ENCODE peak calls at places on chromosome 11, in four cellular contexts. One of them, this sample, is unnamed.

GRCh38 chr11:1162153-1162497 is 4.4 kb downstream of the MUC5AC start:
- DNase-seq in body of pancreas: no peak
- DNase-seq in CD8-positive, alpha-beta T cell: no peak
- DNase-seq in right atrium auricular region: no peak
- DNase-seq in this sample: no peak

GRCh38 chr11:980438-981365 is 55.0 kb downstream of the AP2A2 start:
- DNase-seq in right atrium auricular region: no peak
- DNase-seq in body of pancreas: peak; percentile 69
- DNase-seq in CD8-positive, alpha-beta T cell: no peak
- DNase-seq in this sample: no peak

GRCh38 chr11:128741511-128741910 is 47.6 kb downstream of the FLI1 start:
- DNase-seq in body of pancreas: no peak
- DNase-seq in right atrium auricular region: no peak
- DNase-seq in CD8-positive, alpha-beta T cell: no peak
- DNase-seq in this sample: no peak

GRCh38 chr11:12198261-12198925 is 88.0 kb downstream of the MICAL2 start:
- DNase-seq in CD8-positive, alpha-beta T cell: no peak
- DNase-seq in body of pancreas: no peak
- DNase-seq in right atrium auricular region: no peak
- DNase-seq in this sample: no peak

GRCh38 chr11:12693075-12693473 is 18.9 kb downstream of the TEAD1 start:
- DNase-seq in right atrium auricular region: no peak
- DNase-seq in CD8-positive, alpha-beta T cell: no peak
- DNase-seq in body of pancreas: no peak
- DNase-seq in this sample: no peak

GRCh38 chr11:68806931-68807844 is 34.5 kb downstream of the CPT1A start:
- DNase-seq in CD8-positive, alpha-beta T cell: no peak
- DNase-seq in body of pancreas: no peak
- DNase-seq in right atrium auricular region: no peak
- DNase-seq in this sample: no peak

GRCh38 chr11:91265946-91266345 is 958.7 kb upstream of the FAT3 start:
- DNase-seq in body of pancreas: no peak
- DNase-seq in right atrium auricular region: no peak
- DNase-seq in CD8-positive, alpha-beta T cell: no peak
- DNase-seq in this sample: no peak

GRCh38 chr11:68008381-68009337 is 1.5 kb upstream of the ALDH3B1 start:
- DNase-seq in body of pancreas: peak; percentile 75
- DNase-seq in CD8-positive, alpha-beta T cell: no peak
- DNase-seq in right atrium auricular region: no peak
- DNase-seq in this sample: no peak

GRCh38 chr11:71429701-71430100 is 18.5 kb downstream of the DHCR7 start:
- DNase-seq in right atrium auricular region: no peak
- DNase-seq in body of pancreas: no peak
- DNase-seq in CD8-positive, alpha-beta T cell: no peak
- DNase-seq in this sample: no peak

GRCh38 chr11:94762208-94762607 is 5.9 kb upstream of the AMOTL1 start:
- DNase-seq in CD8-positive, alpha-beta T cell: no peak
- DNase-seq in right atrium auricular region: no peak
- DNase-seq in body of pancreas: no peak
- DNase-seq in this sample: no peak

GRCh38 chr11:115886111-115886733 is 382.0 kb upstream of the CADM1 start:
- DNase-seq in CD8-positive, alpha-beta T cell: no peak
- DNase-seq in right atrium auricular region: no peak
- DNase-seq in body of pancreas: no peak
- DNase-seq in this sample: no peak

GRCh38 chr11:97621282-97621681 is 1231.5 kb downstream of the JRKL start:
- DNase-seq in CD8-positive, alpha-beta T cell: no peak
- DNase-seq in body of pancreas: no peak
- DNase-seq in right atrium auricular region: no peak
- DNase-seq in this sample: no peak
- H3K27ac ChIP-seq in CD8-positive, alpha-beta T cell: no peak overlapping the region
- H3K27ac ChIP-seq in body of pancreas: no peak overlapping the region
- H3K27ac ChIP-seq in right atrium auricular region: no peak overlapping the region
- H3K27ac ChIP-seq in this sample: no peak overlapping the region

GRCh38 chr11:118059231-118059940 is 17.5 kb upstream of the TMPRSS4 start:
- DNase-seq in CD8-positive, alpha-beta T cell: no peak
- DNase-seq in right atrium auricular region: no peak
- DNase-seq in body of pancreas: no peak
- DNase-seq in this sample: no peak

GRCh38 chr11:118060081-118060661 is 16.7 kb upstream of the TMPRSS4 start:
- DNase-seq in right atrium auricular region: no peak
- DNase-seq in CD8-positive, alpha-beta T cell: no peak
- DNase-seq in body of pancreas: peak; percentile 28
- DNase-seq in this sample: no peak

GRCh38 chr11:118060879-118061278 is 16.0 kb upstream of the TMPRSS4 start:
- DNase-seq in CD8-positive, alpha-beta T cell: no peak
- DNase-seq in right atrium auricular region: peak; percentile 65
- DNase-seq in body of pancreas: no peak
- DNase-seq in this sample: no peak

GRCh38 chr11:118058311-118059230 is 18.3 kb upstream of the TMPRSS4 start:
- DNase-seq in CD8-positive, alpha-beta T cell: no peak
- DNase-seq in right atrium auricular region: no peak
- DNase-seq in body of pancreas: no peak
- DNase-seq in this sample: no peak

DNA sequence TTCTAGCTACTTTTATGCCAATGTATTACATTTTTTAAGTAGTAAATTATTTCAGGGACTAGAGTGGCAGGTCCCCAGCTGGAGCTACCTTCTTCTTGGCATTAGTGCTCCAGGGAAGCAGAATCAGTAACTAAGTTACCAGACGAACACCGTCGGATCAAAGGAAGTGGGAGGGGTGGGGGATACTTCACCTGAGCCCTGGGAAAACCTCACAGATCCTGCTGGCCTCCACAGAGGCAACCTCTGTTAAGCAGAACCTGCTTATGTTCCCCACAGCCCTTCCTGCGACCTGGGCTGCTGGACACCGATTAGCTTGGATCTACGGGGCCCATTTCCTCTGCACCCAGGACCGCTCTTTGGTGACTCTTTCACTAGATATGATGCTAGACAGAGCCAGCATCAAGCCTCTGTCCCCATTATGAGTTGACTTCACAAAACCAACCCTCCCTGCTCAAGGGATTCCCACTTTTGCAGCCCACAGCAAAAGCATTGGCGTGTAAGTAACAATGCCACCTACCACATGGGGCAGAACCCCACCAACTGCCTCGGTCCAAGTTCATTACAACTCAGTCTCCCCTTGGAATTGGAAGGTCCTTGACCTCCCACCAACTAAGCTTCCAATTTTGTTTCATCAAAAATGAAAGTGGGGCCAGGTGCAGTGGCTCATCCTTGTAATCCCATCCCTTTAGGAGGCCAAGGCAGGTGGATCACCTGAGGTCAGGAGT is 15.3 kb upstream of the TMPRSS4 start:
- DNase-seq in CD8-positive, alpha-beta T cell: no peak
- DNase-seq in right atrium auricular region: no peak
- DNase-seq in body of pancreas: no peak
- DNase-seq in this sample: no peak
- H3K27me3 ChIP-seq in CD8-positive, alpha-beta T cell: no peaks in the 10 kb centered on the region
- H3K27me3 ChIP-seq in right atrium auricular region: no peaks in the 10 kb centered on the region
- H3K27me3 ChIP-seq in body of pancreas: no peaks in the 10 kb centered on the region
- H3K27me3 ChIP-seq in this sample: no peaks in the 10 kb centered on the region

GRCh38 chr11:76252625-76253024 is 46.3 kb upstream of the WNT11 start:
- DNase-seq in CD8-positive, alpha-beta T cell: no peak
- DNase-seq in right atrium auricular region: no peak
- DNase-seq in body of pancreas: no peak
- DNase-seq in this sample: no peak

GRCh38 chr11:76251223-76251575 is 44.9 kb upstream of the WNT11 start:
- DNase-seq in right atrium auricular region: no peak
- DNase-seq in body of pancreas: no peak
- DNase-seq in CD8-positive, alpha-beta T cell: no peak
- DNase-seq in this sample: no peak

GRCh38 chr11:76253416-76253815 is 47.1 kb upstream of the WNT11 start:
- DNase-seq in right atrium auricular region: no peak
- DNase-seq in body of pancreas: no peak
- DNase-seq in CD8-positive, alpha-beta T cell: no peak
- DNase-seq in this sample: no peak

GRCh38 chr11:76250520-76251222 is 44.4 kb upstream of the WNT11 start:
- DNase-seq in CD8-positive, alpha-beta T cell: no peak
- DNase-seq in right atrium auricular region: no peak
- DNase-seq in body of pancreas: no peak
- DNase-seq in this sample: no peak

GRCh38 chr11:76251576-76251975 is 45.3 kb upstream of the WNT11 start:
- DNase-seq in CD8-positive, alpha-beta T cell: no peak
- DNase-seq in right atrium auricular region: no peak
- DNase-seq in body of pancreas: no peak
- DNase-seq in this sample: no peak
- H3K27ac ChIP-seq in CD8-positive, alpha-beta T cell: no peak overlapping the region
- H3K27ac ChIP-seq in right atrium auricular region: no peak overlapping the region
- H3K27ac ChIP-seq in body of pancreas: no peak overlapping the region
- H3K27ac ChIP-seq in this sample: no peak overlapping the region

DNA sequence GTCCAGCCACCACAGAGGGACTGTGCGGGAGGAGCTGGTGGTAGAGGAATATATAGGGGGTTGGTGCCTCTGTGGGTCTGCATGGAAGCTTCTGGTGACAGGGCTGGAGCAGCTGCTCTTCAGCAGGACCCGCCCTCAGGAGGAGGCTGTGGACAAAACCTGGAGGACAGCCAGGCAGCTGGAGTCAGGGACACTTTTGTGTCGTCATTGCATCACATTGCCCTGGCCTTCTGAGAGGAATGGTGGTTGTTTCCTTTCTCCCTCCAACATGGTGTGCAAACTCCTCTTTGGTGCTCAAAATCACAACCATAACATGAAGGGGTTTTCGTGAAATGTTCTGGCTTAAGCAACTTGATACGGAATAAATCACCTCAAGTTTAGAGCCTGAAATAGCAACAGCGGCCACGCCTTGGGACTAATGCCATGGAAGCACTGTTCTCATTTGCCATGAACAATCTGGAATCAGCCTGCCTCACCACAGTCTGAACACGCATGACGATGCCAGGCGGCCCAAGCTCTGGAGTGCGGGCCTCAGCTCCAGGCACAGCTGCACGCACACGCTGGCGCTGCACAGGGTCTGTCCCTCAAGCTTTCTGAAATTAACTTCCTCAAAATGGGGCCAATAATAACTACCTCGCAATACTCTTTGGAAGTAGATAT is 17.1 kb upstream of the CSRP3 start:
- DNase-seq in body of pancreas: no peak
- DNase-seq in right atrium auricular region: no peak
- DNase-seq in CD8-positive, alpha-beta T cell: no peak
- DNase-seq in this sample: no peak
- H3K27me3 ChIP-seq in body of pancreas: no peaks in the 10 kb centered on the region
- H3K27me3 ChIP-seq in right atrium auricular region: no peaks in the 10 kb centered on the region
- H3K27me3 ChIP-seq in CD8-positive, alpha-beta T cell: no peaks in the 10 kb centered on the region
- H3K27me3 ChIP-seq in this sample: no peaks in the 10 kb centered on the region

DNA sequence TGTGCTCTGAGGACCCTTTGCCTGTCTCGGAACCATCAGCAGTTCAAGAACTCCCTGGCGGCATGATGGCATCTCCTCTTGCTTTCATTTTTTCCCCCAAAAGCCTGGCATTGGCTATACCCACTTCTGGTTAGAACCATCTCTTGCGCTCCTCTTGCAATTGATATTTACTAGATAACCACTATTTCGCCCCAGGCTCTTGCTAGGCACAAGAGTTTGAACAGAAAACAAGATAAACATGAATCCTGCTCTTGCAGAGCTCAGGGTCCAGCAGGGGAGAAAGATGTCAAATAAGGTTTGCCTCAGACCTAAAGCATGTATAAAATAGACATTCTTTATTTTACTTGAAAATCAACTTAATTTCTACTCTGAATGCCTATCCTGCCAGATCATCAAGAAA is 33.1 kb downstream of the SLCO2B1 start:
- DNase-seq in right atrium auricular region: no peak
- DNase-seq in CD8-positive, alpha-beta T cell: no peak
- DNase-seq in body of pancreas: no peak
- DNase-seq in this sample: no peak
- H3K27ac ChIP-seq in right atrium auricular region: no peak overlapping the region
- H3K27ac ChIP-seq in CD8-positive, alpha-beta T cell: no peak overlapping the region
- H3K27ac ChIP-seq in body of pancreas: no peak overlapping the region
- H3K27ac ChIP-seq in this sample: no peak overlapping the region

GRCh38 chr11:86069408-86070086 is 663 bp upstream of the PICALM start:
- DNase-seq in CD8-positive, alpha-beta T cell: no peak
- DNase-seq in right atrium auricular region: peak; percentile 69
- DNase-seq in body of pancreas: peak; percentile 24
- DNase-seq in this sample: no peak
- H3K27me3 ChIP-seq in CD8-positive, alpha-beta T cell: no peaks in the 10 kb centered on the region
- H3K27me3 ChIP-seq in right atrium auricular region: no peaks in the 10 kb centered on the region
- H3K27me3 ChIP-seq in body of pancreas: no peaks in the 10 kb centered on the region
- H3K27me3 ChIP-seq in this sample: no peaks in the 10 kb centered on the region

DNA sequence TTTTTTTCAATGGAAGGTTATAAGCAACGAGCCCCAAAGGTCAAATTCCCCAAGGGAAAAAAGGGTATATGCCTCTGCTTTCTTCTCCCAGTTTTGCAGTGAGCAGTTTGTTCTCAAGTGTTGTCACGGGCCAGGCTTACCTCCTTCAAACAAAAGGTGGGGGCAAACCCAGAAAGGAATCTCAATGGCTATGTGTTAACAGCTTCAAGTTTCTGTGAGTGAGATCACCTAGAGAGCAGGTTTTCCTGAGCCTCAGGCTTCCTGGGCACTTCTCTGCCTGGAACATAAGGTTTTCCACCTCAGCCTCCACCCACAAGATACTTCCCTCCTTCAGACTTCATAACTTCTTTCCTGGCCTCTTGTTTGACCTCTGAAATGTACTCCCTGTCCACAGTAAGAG is 38.2 kb upstream of the NAV2 start:
- DNase-seq in CD8-positive, alpha-beta T cell: no peak
- DNase-seq in right atrium auricular region: no peak
- DNase-seq in body of pancreas: no peak
- DNase-seq in this sample: no peak
- H3K27ac ChIP-seq in CD8-positive, alpha-beta T cell: no peak overlapping the region
- H3K27ac ChIP-seq in right atrium auricular region: peak overlapping the region; percentile 91
- H3K27ac ChIP-seq in body of pancreas: no peak overlapping the region
- H3K27ac ChIP-seq in this sample: no peak overlapping the region

DNA sequence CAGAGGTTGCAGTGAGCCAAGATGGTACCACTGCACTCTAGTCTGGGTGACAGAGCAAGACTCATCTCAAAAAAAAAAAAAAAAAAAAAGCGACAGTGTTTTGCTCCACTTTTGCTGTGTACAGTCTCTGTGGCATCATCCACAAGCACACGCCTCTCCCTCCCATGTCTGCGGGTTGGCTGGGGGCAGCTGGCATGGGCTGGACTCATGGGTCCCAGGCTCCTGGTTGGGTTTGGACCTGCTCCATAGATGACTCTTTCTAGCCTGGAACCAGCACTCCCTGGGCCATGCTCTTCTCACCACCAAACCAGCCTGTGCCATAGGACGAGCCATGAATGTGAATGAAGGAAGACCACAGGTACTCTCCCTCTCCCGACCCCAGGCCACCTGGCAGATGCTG is 7.9 kb upstream of the WNT11 start:
- DNase-seq in CD8-positive, alpha-beta T cell: no peak
- DNase-seq in right atrium auricular region: no peak
- DNase-seq in body of pancreas: no peak
- DNase-seq in this sample: no peak
- H3K27me3 ChIP-seq in CD8-positive, alpha-beta T cell: no peaks in the 10 kb centered on the region
- H3K27me3 ChIP-seq in right atrium auricular region: no peaks in the 10 kb centered on the region
- H3K27me3 ChIP-seq in body of pancreas: no peaks in the 10 kb centered on the region
- H3K27me3 ChIP-seq in this sample: no peaks in the 10 kb centered on the region

This sample was measured in CD8-positive, alpha-beta memory T cell.